ENCODE peak calls at places on chromosome 20, in ten cellular contexts. V is HCT116, C is ovary, Q is body of pancreas, U is breast epithelium, I is heart left ventricle, O is uterus, R is stomach, T is GM12878, H is testis. G is an unnamed sample.

GRCh38 chr20:50308513-50309279 is 118.1 kb downstream of the CEBPB start:
- DNase-seq in V (peak), C (peak), Q (peak), U (peak), I (peak), O (peak), R (peak), T (no peak), H (peak), G (no peak)

GRCh38 chr20:6769953-6770831 is 2.7 kb downstream of the BMP2 start:
- DNase-seq in V (no peak), C (peak), Q (peak), U (no peak), I (peak), O (peak), R (peak), T (no peak), H (peak), G (no peak)

GRCh38 chr20:41530923-41531322 is 87.3 kb downstream of the CHD6 start:
- DNase-seq in V (no peak), C (no peak), Q (no peak), U (no peak), I (no peak), O (no peak), R (no peak), T (no peak), H (no peak), G (no peak)

GRCh38 chr20:967796-968742 is 34.0 kb downstream of the RSPO4 start:
- DNase-seq in V (peak), C (no peak), Q (no peak), U (no peak), I (no peak), O (no peak), R (no peak), T (peak), H (peak), G (no peak)

GRCh38 chr20:38730989-38731737 is 6.9 kb downstream of the SLC32A1 start:
- DNase-seq in V (peak), C (peak), Q (peak), U (peak), I (peak), O (peak), R (peak), T (no peak), H (peak), G (peak)

GRCh38 chr20:43914697-43915208 is at the start of gene TOX2:
- DNase-seq in V (no peak), C (no peak), Q (no peak), U (no peak), I (peak), O (no peak), R (no peak), T (no peak), H (peak), G (peak)

GRCh38 chr20:1242530-1242929 is 16.7 kb downstream of the RAD21L1 start:
- DNase-seq in V (no peak), C (no peak), Q (no peak), U (no peak), I (no peak), O (no peak), R (no peak), T (no peak), H (no peak), G (no peak)

GRCh38 chr20:32664352-32665159 is 9.2 kb downstream of the C20orf203 start:
- DNase-seq in V (no peak), C (no peak), Q (peak), U (no peak), I (no peak), O (no peak), R (no peak), T (no peak), H (peak), G (no peak)

GRCh38 chr20:44692932-44693476 is 22.2 kb upstream of the CCN5 start:
- DNase-seq in V (peak), C (peak), Q (peak), U (no peak), I (peak), O (peak), R (peak), T (no peak), H (peak), G (no peak)

GRCh38 chr20:52268184-52268583 is 76.6 kb upstream of the ZFP64 start:
- DNase-seq in V (no peak), C (no peak), Q (no peak), U (no peak), I (no peak), O (no peak), R (no peak), T (no peak), H (no peak), G (no peak)

GRCh38 chr20:19236371-19237055 is 24.1 kb downstream of the SLC24A3 start:
- DNase-seq in V (no peak), C (no peak), Q (no peak), U (no peak), I (no peak), O (no peak), R (no peak), T (no peak), H (no peak), G (no peak)

GRCh38 chr20:2757001-2757400 is 43.4 kb downstream of the CPXM1 start:
- DNase-seq in V (no peak), C (no peak), Q (no peak), U (no peak), I (no peak), O (no peak), R (no peak), T (no peak), H (no peak), G (no peak)

GRCh38 chr20:39983183-39983582 is 705.9 kb downstream of the MAFB start:
- DNase-seq in V (no peak), C (no peak), Q (no peak), U (no peak), I (no peak), O (no peak), R (no peak), T (no peak), H (no peak), G (no peak)

GRCh38 chr20:62929051-62929538 is 2.8 kb upstream of the DIDO1 start:
- DNase-seq in V (no peak), C (peak), Q (peak), U (peak), I (peak), O (peak), R (peak), T (no peak), H (peak), G (peak)

GRCh38 chr20:32040142-32040953 is 11.7 kb upstream of the HCK start:
- DNase-seq in V (no peak), C (no peak), Q (no peak), U (no peak), I (peak), O (no peak), R (no peak), T (no peak), H (no peak), G (no peak)

GRCh38 chr20:53943522-53944291 is 126.7 kb downstream of the BCAS1 start:
- DNase-seq in V (no peak), C (no peak), Q (no peak), U (no peak), I (no peak), O (no peak), R (no peak), T (no peak), H (peak), G (no peak)

GRCh38 chr20:64107736-64108457 is 532 bp upstream of the NPBWR2 start:
- DNase-seq in V (no peak), C (no peak), Q (no peak), U (no peak), I (no peak), O (no peak), R (no peak), T (no peak), H (peak), G (no peak)

GRCh38 chr20:3781153-3781910 is at the start of gene SPEF1:
- DNase-seq in V (peak), C (peak), Q (peak), U (peak), I (peak), O (peak), R (peak), T (peak), H (peak), G (peak)

GRCh38 chr20:35305682-35306556 is 13.7 kb upstream of the FAM83C start:
- DNase-seq in V (peak), C (no peak), Q (no peak), U (peak), I (no peak), O (no peak), R (peak), T (no peak), H (no peak), G (no peak)

GRCh38 chr20:64064145-64064698 is 1.2 kb downstream of the TCEA2 start:
- DNase-seq in V (peak), C (peak), Q (peak), U (no peak), I (no peak), O (no peak), R (peak), T (no peak), H (no peak), G (no peak)

GRCh38 chr20:38337561-38338140 is 8.6 kb upstream of the LBP start:
- DNase-seq in V (peak), C (no peak), Q (no peak), U (no peak), I (no peak), O (no peak), R (no peak), T (no peak), H (peak), G (no peak)

GRCh38 chr20:9043364-9043763 is 25.5 kb upstream of the PLCB4 start:
- DNase-seq in V (no peak), C (no peak), Q (no peak), U (no peak), I (no peak), O (no peak), R (no peak), T (no peak), H (no peak), G (no peak)

GRCh38 chr20:61448396-61448795 is 196.3 kb downstream of the CDH4 start:
- DNase-seq in V (no peak), C (no peak), Q (no peak), U (no peak), I (no peak), O (no peak), R (no peak), T (no peak), H (no peak), G (no peak)

DNA sequence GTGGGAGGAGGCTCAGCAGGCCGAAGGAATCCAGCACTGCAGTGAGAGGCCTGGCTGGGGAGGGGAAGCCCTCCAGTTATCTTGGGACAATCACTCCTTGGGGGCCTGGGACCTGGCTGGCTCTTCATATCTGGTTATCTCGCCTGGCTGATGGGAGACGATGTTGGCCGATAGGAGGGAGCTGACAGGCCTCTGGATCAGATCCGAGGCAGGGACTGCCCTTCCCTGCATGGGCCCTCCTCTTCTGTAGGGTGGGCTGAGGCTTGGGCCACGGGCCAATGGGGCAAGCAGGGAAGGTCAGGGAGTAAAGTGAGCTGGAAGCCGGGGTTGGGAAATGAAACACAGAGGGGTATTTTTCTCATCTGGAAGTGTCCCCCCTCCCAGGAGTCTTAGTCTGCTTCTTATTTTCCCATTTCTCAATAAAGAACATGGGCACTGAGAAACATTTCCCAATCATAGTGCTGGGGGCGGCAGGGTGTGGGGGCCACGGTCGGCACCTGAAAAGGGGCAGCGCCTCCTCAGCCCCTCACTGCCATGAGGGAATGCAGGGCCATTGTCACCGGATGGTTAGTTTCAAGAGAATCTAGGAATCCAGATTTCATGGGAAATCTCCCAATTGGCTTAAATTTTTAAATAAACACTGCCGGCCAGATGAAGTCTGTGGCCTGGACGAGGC is 25.3 kb downstream of the MANBAL start:
- DNase-seq in V (no peak), C (peak), Q (no peak), U (no peak), I (no peak), O (peak), R (no peak), T (no peak), H (no peak), G (no peak)
- TF ChIP-seq POLR2A in V (no peak), C (no peak), Q (no peak), U (no peak), I (no peak), O (no peak), R (no peak), T (no peak), H (no peak), G (no peak)

GRCh38 chr20:37179671-37180524 is 550 bp upstream of the MROH8 start:
- DNase-seq in V (no peak), C (no peak), Q (no peak), U (no peak), I (no peak), O (no peak), R (no peak), T (no peak), H (no peak), G (no peak)

DNA sequence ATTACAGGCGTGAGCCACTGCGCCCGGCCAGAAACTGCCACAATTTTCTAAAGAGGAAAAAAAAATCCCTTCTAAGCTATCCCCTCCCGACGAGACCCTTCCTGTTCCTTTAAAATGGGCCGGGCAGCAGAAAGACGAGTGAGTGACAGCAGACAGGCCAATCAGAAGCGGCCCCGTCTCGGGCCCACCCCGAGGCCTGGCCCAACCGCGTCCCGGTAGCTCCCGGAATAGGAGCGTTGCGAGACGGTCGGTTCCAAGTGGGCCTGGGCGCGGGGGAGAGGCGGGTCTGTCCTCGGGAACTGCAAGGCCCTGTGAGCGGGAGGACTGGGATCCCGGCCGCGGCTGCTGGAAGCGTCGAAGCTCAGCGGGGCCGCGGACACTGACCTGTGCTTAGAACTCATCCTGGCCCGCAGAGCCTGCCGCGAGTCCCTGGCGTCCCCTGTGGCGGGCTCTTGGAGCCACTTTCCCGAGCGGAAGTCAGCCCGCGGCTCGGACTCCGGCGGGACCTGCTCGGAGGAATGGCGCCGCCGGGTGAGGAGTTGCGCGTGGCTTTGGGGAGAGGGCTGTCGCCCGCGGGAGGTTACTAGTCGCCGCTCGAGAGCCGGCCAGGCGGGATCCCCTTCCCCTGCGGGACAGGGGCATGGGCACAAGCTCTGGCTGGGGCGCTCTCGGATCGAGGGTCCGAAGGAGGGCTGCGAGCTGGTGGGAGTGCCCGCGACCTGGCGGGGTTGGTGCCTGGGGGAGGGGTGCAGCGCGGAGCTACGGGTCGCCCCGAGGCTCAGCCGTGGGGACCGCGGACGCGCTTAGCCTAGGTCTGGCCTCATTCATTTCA is at the start of the genes MROH8 and RPN2:
- DNase-seq in V (peak), C (peak), Q (peak), U (peak), I (peak), O (peak), R (peak), T (peak), H (peak), G (peak)
- TF ChIP-seq POLR2A in V (peak), C (peak), Q (peak), U (no peak), I (no peak), O (peak), R (no peak), T (peak), H (no peak), G (peak)

GRCh38 chr20:48360338-48360698 is 467.5 kb downstream of the PREX1 start:
- DNase-seq in V (no peak), C (no peak), Q (no peak), U (no peak), I (no peak), O (no peak), R (no peak), T (peak), H (no peak), G (no peak)
- TF ChIP-seq POLR2A in V (no peak), C (no peak), Q (no peak), U (no peak), I (no peak), O (no peak), R (no peak), T (no peak), H (no peak), G (no peak)

GRCh38 chr20:25049261-25050060 is 8.5 kb downstream of the ACSS1 start:
- DNase-seq in V (no peak), C (no peak), Q (no peak), U (no peak), I (peak), O (peak), R (peak), T (no peak), H (peak), G (no peak)

GRCh38 chr20:25050082-25050481 is 7.9 kb downstream of the ACSS1 start:
- DNase-seq in V (no peak), C (no peak), Q (no peak), U (no peak), I (no peak), O (peak), R (peak), T (no peak), H (no peak), G (no peak)

GRCh38 chr20:25047766-25048165 is 10.2 kb downstream of the ACSS1 start:
- DNase-seq in V (no peak), C (no peak), Q (no peak), U (no peak), I (no peak), O (no peak), R (peak), T (no peak), H (no peak), G (no peak)

GRCh38 chr20:25046736-25047666 is 10.9 kb downstream of the ACSS1 start:
- DNase-seq in V (no peak), C (no peak), Q (peak), U (no peak), I (no peak), O (no peak), R (no peak), T (no peak), H (no peak), G (no peak)

DNA sequence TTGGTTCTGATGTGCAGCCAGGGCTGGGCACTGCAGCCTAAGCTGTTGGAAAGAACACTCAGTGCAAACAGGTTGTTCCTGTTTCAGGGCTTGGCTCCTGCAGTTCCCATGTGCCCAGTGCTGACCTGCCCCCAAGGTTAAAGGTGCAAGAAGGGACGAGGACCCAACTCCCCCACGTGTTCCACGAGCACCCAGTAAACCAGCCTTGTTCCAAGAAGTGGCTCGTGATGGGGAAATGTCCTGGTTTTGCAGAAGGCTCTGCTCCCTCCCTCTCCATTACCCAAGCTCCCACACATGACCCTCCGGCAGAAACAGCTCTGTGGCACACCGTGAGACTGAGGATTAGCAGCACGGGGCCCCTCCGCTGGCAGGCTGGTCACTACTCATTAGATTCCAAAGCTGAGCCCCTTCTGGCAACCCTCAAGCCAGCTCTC is 9.4 kb downstream of the ACSS1 start:
- DNase-seq in V (no peak), C (no peak), Q (peak), U (no peak), I (no peak), O (peak), R (peak), T (no peak), H (peak), G (no peak)
- TF ChIP-seq POLR2A in V (no peak), C (no peak), Q (no peak), U (no peak), I (no peak), O (no peak), R (no peak), T (no peak), H (no peak), G (no peak)

GRCh38 chr20:49287555-49288249 is 9.8 kb upstream of the ZNFX1 start:
- DNase-seq in V (no peak), C (no peak), Q (no peak), U (no peak), I (no peak), O (no peak), R (no peak), T (no peak), H (no peak), G (no peak)
- TF ChIP-seq POLR2A in V (no peak), C (no peak), Q (no peak), U (no peak), I (no peak), O (no peak), R (no peak), T (no peak), H (no peak), G (no peak)

DNA sequence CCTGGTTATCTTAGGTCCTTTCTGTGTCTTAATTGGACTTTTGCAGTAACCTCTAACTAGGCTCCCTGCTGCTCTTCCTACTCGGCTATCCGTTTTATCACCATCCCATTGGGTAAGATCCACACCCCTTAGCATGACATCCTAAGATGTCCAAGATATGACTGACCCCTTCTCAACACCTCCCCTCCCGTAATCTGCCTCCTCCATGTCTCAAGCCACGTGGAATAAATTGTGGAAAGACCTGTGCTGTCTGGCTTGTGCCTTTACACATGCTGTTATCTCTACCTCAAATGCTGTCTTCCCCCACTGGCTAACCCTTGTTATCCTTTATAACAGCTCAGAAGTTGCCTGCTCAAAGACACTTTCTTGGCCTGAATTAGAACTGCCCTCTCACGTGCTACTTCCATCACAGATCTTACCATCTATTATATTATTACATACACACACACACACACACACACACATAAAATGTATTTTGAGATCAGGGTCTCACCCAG is 26.5 kb downstream of the EIF2S2 start:
- DNase-seq in V (no peak), C (no peak), Q (no peak), U (no peak), I (no peak), O (no peak), R (no peak), T (no peak), H (no peak), G (no peak)
- TF ChIP-seq POLR2A in V (no peak), C (no peak), Q (no peak), U (no peak), I (no peak), O (no peak), R (no peak), T (no peak), H (no peak), G (no peak)

GRCh38 chr20:58891076-58891685 is 38.7 kb downstream of the GNAS start:
- DNase-seq in V (no peak), C (peak), Q (peak), U (peak), I (peak), O (peak), R (peak), T (no peak), H (peak), G (peak)
- TF ChIP-seq POLR2A in V (peak), C (peak), Q (peak), U (no peak), I (no peak), O (peak), R (no peak), T (peak), H (no peak), G (peak)

DNA sequence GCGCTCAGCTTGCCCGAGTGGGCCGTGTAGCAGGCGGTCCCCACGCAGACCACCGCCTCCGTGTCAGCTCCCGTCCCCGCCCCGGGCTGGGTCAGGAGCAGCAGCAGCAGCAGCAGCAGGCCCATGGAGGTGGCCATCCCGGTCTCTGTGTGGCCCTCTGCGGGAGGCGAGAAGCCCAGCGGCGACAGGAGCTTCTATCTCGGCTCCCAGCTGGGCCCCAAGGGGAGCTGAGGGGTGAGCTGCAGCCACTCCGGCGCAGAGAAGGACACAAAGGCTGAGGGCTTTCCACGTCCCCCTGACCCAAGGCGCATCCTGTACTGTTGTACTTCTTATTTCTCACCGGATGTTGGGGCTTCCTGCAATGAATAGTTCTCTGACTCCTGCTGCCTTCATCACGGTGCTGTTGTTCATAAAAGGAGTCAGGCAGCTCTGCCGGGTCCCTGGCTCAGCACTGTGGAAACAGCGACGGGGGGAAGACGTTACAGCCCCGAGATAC is at the start of gene CD93:
- DNase-seq in V (no peak), C (no peak), Q (no peak), U (no peak), I (peak), O (peak), R (no peak), T (no peak), H (peak), G (peak)
- TF ChIP-seq POLR2A in V (no peak), C (no peak), Q (no peak), U (no peak), I (no peak), O (peak), R (no peak), T (no peak), H (no peak), G (no peak)

G was measured in GM12891.